ENCODE peak calls at places on chromosomes 4 and X, in four cellular contexts. P is GM03348, D is neural crest cell, W is RCC 7860. E is an unnamed sample.

GRCh38 chr4:76930721-76931481 is 18.7 kb upstream of the SEPTIN11 start:
- DNase-seq in P (no peak), D (no peak), W (no peak), E (no peak)

GRCh38 chr4:86506591-86506990 is 87.5 kb upstream of the PTPN13 start:
- DNase-seq in P (no peak), D (no peak), W (peak; percentile 73), E (peak; percentile 57)

GRCh38 chr4:113170818-113171468 is 121.5 kb downstream of the ANK2 start:
- DNase-seq in P (no peak), D (no peak), W (no peak), E (no peak)

GRCh38 chrX:12970691-12971202 is 4.2 kb upstream of the TMSB4X start:
- DNase-seq in P (peak; percentile 45), D (no peak), W (no peak), E (no peak)

GRCh38 chr4:128376958-128377357 is 89.3 kb upstream of the PGRMC2 start:
- DNase-seq in P (no peak), D (no peak), W (no peak), E (no peak)

GRCh38 chrX:1582686-1583437 is 8.5 kb upstream of the AKAP17A start:
- DNase-seq in P (no peak), D (no peak), W (peak; percentile 84), E (no peak)

GRCh38 chrX:13646154-13646549 is 6.8 kb upstream of the TCEANC start:
- DNase-seq in P (peak; percentile 54), D (peak; percentile 48), W (no peak), E (no peak)

GRCh38 chrX:47030339-47030738 is 47.9 kb upstream of the RGN start:
- DNase-seq in P (peak; percentile 60), D (peak; percentile 41), W (peak; percentile 36), E (peak; percentile 26)

GRCh38 chr4:7783560-7783959 is 156.1 kb downstream of the AFAP1 start:
- DNase-seq in P (no peak), D (no peak), W (no peak), E (no peak)

GRCh38 chrX:97374266-97374665 is 490.6 kb downstream of the RPA4 start:
- DNase-seq in P (no peak), D (no peak), W (no peak), E (no peak)

GRCh38 chr4:14022428-14022827 is 394.9 kb upstream of the BOD1L1 start:
- DNase-seq in P (peak; percentile 10), D (no peak), W (peak; percentile 90), E (peak; percentile 75)

GRCh38 chr4:91830681-91831395 is 472.9 kb upstream of the GRID2 start:
- DNase-seq in P (no peak), D (no peak), W (no peak), E (no peak)

GRCh38 chr4:175298119-175298518 is 380.0 kb downstream of the ADAM29 start:
- DNase-seq in P (no peak), D (no peak), W (no peak), E (no peak)

GRCh38 chrX:77087529-77088169 is 359.5 kb upstream of the FGF16 start:
- DNase-seq in P (peak; percentile 17), D (no peak), W (peak; percentile 6), E (no peak)

GRCh38 chrX:139883984-139884383 is 48.9 kb downstream of the ATP11C start:
- DNase-seq in P (no peak), D (no peak), W (no peak), E (no peak)

GRCh38 chr4:177322156-177322685 is 12.5 kb downstream of the NEIL3 start:
- DNase-seq in P (no peak), D (no peak), W (no peak), E (no peak)

GRCh38 chrX:65241059-65241721 is 264.9 kb upstream of the ZC4H2 start:
- DNase-seq in P (peak; percentile 2), D (no peak), W (no peak), E (no peak)

GRCh38 chr4:120293341-120293740 is 226.7 kb upstream of the MAD2L1 start:
- DNase-seq in P (no peak), D (no peak), W (no peak), E (no peak)

GRCh38 chr4:105057370-105058096 is 89.1 kb upstream of the TET2 start:
- DNase-seq in P (no peak), D (no peak), W (no peak), E (no peak)

GRCh38 chr4:66524778-66525177 is 854.5 kb upstream of the EPHA5 start:
- DNase-seq in P (no peak), D (no peak), W (no peak), E (no peak)

E was measured in epithelial cell of proximal tubule.